ENCODE peak calls at places on chromosome 6, in eight cellular contexts. G is spleen; F is small intestine; B is psoas muscle; P is osteoblast; W is dorsolateral prefrontal cortex; C is effector memory CD4-positive, alpha-beta T cell; M is CD4-positive, CD25-positive, alpha-beta regulatory T cell. K is an unnamed sample.

GRCh38 chr6:118897386-118897785 is 3.4 kb downstream of the ASF1A start:
- DNase-seq in G (no peak), F (no peak), B (no peak), P (no peak), W (no peak), C (no peak), M (no peak), K (no peak)

GRCh38 chr6:138824482-138825134 is 28.7 kb downstream of the ECT2L start:
- DNase-seq in G (no peak), F (no peak), B (no peak), P (no peak), W (no peak), C (no peak), M (peak), K (no peak)

GRCh38 chr6:150753404-150754184 is 111.9 kb upstream of the MTHFD1L start:
- DNase-seq in G (no peak), F (no peak), B (no peak), P (peak), W (no peak), C (no peak), M (no peak), K (no peak)

GRCh38 chr6:119340766-119341487 is 8.6 kb downstream of the MAN1A1 start:
- DNase-seq in G (no peak), F (no peak), B (no peak), P (no peak), W (no peak), C (no peak), M (peak), K (no peak)

GRCh38 chr6:161233986-161234620 is 39.8 kb downstream of the AGPAT4 start:
- DNase-seq in G (no peak), F (no peak), B (peak), P (no peak), W (peak), C (no peak), M (no peak), K (no peak)

GRCh38 chr6:137637161-137637560 is 143.0 kb upstream of the OLIG3 start:
- DNase-seq in G (no peak), F (no peak), B (no peak), P (peak), W (no peak), C (no peak), M (no peak), K (no peak)

GRCh38 chr6:69232506-69233194 is 564.2 kb downstream of the LMBRD1 start:
- DNase-seq in G (peak), F (peak), B (peak), P (peak), W (peak), C (no peak), M (peak), K (peak)

GRCh38 chr6:45929421-45930361 is 86.0 kb downstream of the CLIC5 start:
- DNase-seq in G (no peak), F (no peak), B (no peak), P (no peak), W (no peak), C (no peak), M (no peak), K (no peak)

GRCh38 chr6:39251406-39251805 is 22.1 kb upstream of the KCNK5 start:
- DNase-seq in G (peak), F (peak), B (no peak), P (no peak), W (no peak), C (no peak), M (no peak), K (no peak)

GRCh38 chr6:116371384-116372209 is 850 bp downstream of the DSE start:
- DNase-seq in G (peak), F (peak), B (peak), P (peak), W (peak), C (no peak), M (peak), K (peak)

GRCh38 chr6:168799067-168799466 is 358.1 kb downstream of the SMOC2 start:
- DNase-seq in G (no peak), F (no peak), B (no peak), P (no peak), W (no peak), C (no peak), M (no peak), K (no peak)

GRCh38 chr6:72649032-72649984 is 27.4 kb downstream of the KCNQ5 start:
- DNase-seq in G (no peak), F (no peak), B (no peak), P (no peak), W (no peak), C (no peak), M (peak), K (no peak)

GRCh38 chr6:12911387-12911960 is 194.9 kb downstream of the PHACTR1 start:
- DNase-seq in G (no peak), F (peak), B (no peak), P (no peak), W (no peak), C (no peak), M (peak), K (no peak)

GRCh38 chr6:167759206-167759605 is 67.5 kb upstream of the AFDN start:
- DNase-seq in G (peak), F (no peak), B (no peak), P (peak), W (no peak), C (no peak), M (no peak), K (no peak)

GRCh38 chr6:13998356-13998755 is 73.6 kb downstream of the RNF182 start:
- DNase-seq in G (no peak), F (no peak), B (no peak), P (no peak), W (no peak), C (no peak), M (no peak), K (no peak)

GRCh38 chr6:16158943-16159557 is 30.2 kb downstream of the MYLIP start:
- DNase-seq in G (no peak), F (no peak), B (no peak), P (no peak), W (peak), C (no peak), M (no peak), K (no peak)

GRCh38 chr6:73566954-73567591 is 46.2 kb upstream of the EEF1A1 start:
- DNase-seq in G (no peak), F (peak), B (peak), P (peak), W (no peak), C (no peak), M (no peak), K (no peak)

GRCh38 chr6:70707893-70708292 is 40.2 kb downstream of the SMAP1 start:
- DNase-seq in G (no peak), F (peak), B (no peak), P (no peak), W (no peak), C (no peak), M (no peak), K (no peak)

GRCh38 chr6:150245148-150245547 is 102.3 kb downstream of the PPP1R14C start:
- DNase-seq in G (no peak), F (no peak), B (no peak), P (peak), W (no peak), C (no peak), M (no peak), K (no peak)

GRCh38 chr6:105259912-105260889 is 80.4 kb upstream of the POPDC3 start:
- DNase-seq in G (no peak), F (peak), B (no peak), P (peak), W (no peak), C (no peak), M (no peak), K (no peak)

GRCh38 chr6:89873721-89874120 is 20.5 kb upstream of the GJA10 start:
- DNase-seq in G (no peak), F (no peak), B (no peak), P (no peak), W (no peak), C (no peak), M (no peak), K (no peak)

GRCh38 chr6:34642427-34642826 is 54.1 kb downstream of the ILRUN start:
- DNase-seq in G (no peak), F (no peak), B (no peak), P (no peak), W (no peak), C (no peak), M (no peak), K (no peak)

GRCh38 chr6:103675807-103676406 is 1183.8 kb downstream of the HACE1 start:
- DNase-seq in G (no peak), F (peak), B (no peak), P (no peak), W (no peak), C (no peak), M (no peak), K (no peak)

GRCh38 chr6:11911535-11911934 is 100.6 kb upstream of the HIVEP1 start:
- DNase-seq in G (no peak), F (no peak), B (no peak), P (no peak), W (no peak), C (no peak), M (no peak), K (no peak)

GRCh38 chr6:28568515-28569108 is 42.9 kb downstream of the GPX5 start:
- DNase-seq in G (no peak), F (no peak), B (no peak), P (no peak), W (no peak), C (no peak), M (no peak), K (no peak)

GRCh38 chr6:97066056-97066455 is 141.5 kb downstream of the KLHL32 start:
- DNase-seq in G (no peak), F (no peak), B (no peak), P (no peak), W (no peak), C (no peak), M (no peak), K (no peak)

GRCh38 chr6:81787313-81788068 is 35.0 kb upstream of the TENT5A start:
- DNase-seq in G (no peak), F (no peak), B (no peak), P (peak), W (no peak), C (no peak), M (no peak), K (no peak)

GRCh38 chr6:102813489-102814275 is 1420.2 kb downstream of the GRIK2 start:
- DNase-seq in G (no peak), F (no peak), B (no peak), P (peak), W (no peak), C (no peak), M (no peak), K (no peak)

GRCh38 chr6:164753517-164753916 is 555.9 kb downstream of the C6orf118 start:
- DNase-seq in G (no peak), F (no peak), B (no peak), P (no peak), W (no peak), C (no peak), M (no peak), K (no peak)

GRCh38 chr6:166156942-166157341 is 10.7 kb downstream of the TBXT start:
- DNase-seq in G (no peak), F (peak), B (no peak), P (peak), W (no peak), C (no peak), M (no peak), K (no peak)

GRCh38 chr6:84093405-84094049 is 60.0 kb downstream of the MRAP2 start:
- DNase-seq in G (no peak), F (peak), B (no peak), P (no peak), W (no peak), C (no peak), M (no peak), K (no peak)

GRCh38 chr6:34462561-34462971 is 3.3 kb upstream of the PACSIN1 start:
- DNase-seq in G (peak), F (peak), B (no peak), P (peak), W (no peak), C (no peak), M (no peak), K (no peak)

GRCh38 chr6:89993411-89993810 is 99.1 kb downstream of the GJA10 start:
- DNase-seq in G (no peak), F (no peak), B (no peak), P (no peak), W (no peak), C (no peak), M (no peak), K (no peak)

DNA sequence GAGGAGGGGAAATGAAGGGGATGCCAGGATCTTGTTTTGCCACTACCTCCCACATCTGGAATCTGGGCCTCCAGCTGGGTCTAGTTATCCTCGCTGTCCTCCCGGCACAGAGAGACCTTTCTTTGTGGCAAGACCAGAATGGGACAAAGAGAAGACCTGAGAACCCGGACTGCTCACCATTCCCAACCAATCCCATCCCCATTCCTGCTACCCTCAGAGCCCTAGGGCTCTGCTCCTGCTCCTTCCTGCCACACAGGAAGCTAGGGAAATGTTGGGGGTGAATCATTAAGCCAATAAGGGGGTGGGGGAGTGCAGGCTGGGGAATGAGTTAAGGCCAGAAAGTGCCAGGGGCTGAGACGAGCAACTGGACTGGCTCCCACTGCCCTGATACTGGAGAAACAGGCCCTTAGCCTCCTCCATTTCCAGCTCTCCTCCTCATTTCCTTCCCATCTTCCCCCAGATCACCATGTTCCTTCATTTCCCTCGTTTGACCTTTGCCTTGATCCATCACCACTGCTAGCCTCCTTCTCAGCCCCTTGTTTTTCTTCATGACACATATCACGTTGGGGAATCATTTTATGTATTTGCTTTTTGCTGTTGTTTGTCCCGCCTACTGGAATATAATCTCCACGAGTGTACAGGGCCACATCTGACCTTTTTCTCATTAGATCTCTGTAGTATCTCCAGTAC is 4.6 kb upstream of the IER3 start:
- DNase-seq in G (no peak), F (peak), B (no peak), P (no peak), W (no peak), C (no peak), M (no peak), K (no peak)
- H3K27ac ChIP-seq in G (no peak), F (peak), B (no peak), P (peak), W (no peak), C (no peak), M (no peak), K (no peak)

GRCh38 chr6:117740605-117741004 is 65.3 kb downstream of the NUS1 start:
- DNase-seq in G (no peak), F (no peak), B (no peak), P (no peak), W (no peak), C (no peak), M (no peak), K (no peak)

DNA sequence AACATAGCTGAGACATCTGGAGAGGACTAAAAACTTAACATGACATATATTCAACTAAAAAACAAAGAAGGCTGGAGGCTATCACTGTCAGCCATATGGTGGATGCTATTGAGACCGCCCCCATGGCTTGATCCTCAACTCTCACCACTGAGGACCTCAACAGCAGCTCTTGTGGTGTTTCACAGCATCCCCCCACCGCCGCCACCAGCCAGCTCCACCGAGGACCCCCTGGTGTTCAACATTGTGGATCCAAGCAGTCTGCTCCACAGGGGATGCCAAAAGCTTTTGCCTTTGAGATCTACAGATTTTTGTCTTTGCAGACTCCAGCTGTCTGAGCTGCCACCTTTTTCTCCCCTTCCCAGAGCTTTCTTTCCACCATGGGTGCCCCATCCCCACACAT is 64.6 kb downstream of the NUS1 start:
- DNase-seq in G (no peak), F (no peak), B (no peak), P (no peak), W (no peak), C (no peak), M (no peak), K (no peak)
- H3K27ac ChIP-seq in G (no peak), F (no peak), B (no peak), P (no peak), W (no peak), C (no peak), M (no peak), K (no peak)

DNA sequence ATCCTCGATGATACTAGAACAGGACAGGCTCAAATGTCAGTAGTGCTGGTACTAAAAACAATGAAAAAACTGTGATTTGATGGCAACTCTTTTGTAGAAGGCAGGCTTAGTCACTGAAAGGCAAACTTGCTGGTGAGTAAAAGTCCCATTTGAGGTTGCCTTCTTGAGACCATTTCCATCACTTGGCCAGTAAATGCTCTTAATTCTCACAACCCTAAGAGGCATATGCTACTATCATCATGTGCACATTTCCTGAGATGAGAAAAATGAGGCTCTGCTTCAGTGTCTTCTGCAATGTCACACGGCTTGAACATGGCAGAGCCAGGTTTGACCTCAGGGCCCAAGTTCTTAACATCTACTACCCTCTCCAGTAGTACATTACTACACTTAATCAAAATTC is 9.9 kb downstream of the AKIRIN2 start:
- DNase-seq in G (no peak), F (no peak), B (no peak), P (no peak), W (no peak), C (no peak), M (no peak), K (no peak)
- H3K27ac ChIP-seq in G (no peak), F (no peak), B (peak), P (no peak), W (no peak), C (no peak), M (no peak), K (no peak)

GRCh38 chr6:110217255-110217654 is 37.0 kb downstream of the CDC40 start:
- DNase-seq in G (no peak), F (no peak), B (no peak), P (peak), W (no peak), C (no peak), M (no peak), K (no peak)
- H3K27ac ChIP-seq in G (no peak), F (no peak), B (no peak), P (no peak), W (peak), C (no peak), M (no peak), K (no peak)

K was measured in naive thymus-derived CD4-positive, alpha-beta T cell.